ENCODE peak calls at places on chromosomes 1 and 21, in six cellular contexts. A is fibroblast of the conjunctiva, S is pancreas, T is mesenchymal stem cell, M is H4, Z is EL. Q is an unnamed sample.

GRCh38 chr1:174023438-174023837 is 1.3 kb upstream of the RC3H1 start:
- DNase-seq in S (no peak), T (peak; percentile 86), A (no peak), M (peak; percentile 21), Z (no peak), Q (no peak)

GRCh38 chr1:185257947-185258203 is 59.2 kb downstream of the IVNS1ABP start:
- DNase-seq in A (no peak), Z (no peak), S (no peak), T (no peak), M (no peak), Q (no peak)

GRCh38 chr1:196034080-196034706 is 574.0 kb downstream of the KCNT2 start:
- DNase-seq in T (no peak), Z (peak; percentile 25), A (no peak), M (no peak), S (no peak), Q (no peak)

GRCh38 chr1:209585672-209586071 is 2.2 kb downstream of the CAMK1G start:
- DNase-seq in A (no peak), S (peak; percentile 53), T (peak; percentile 80), M (no peak), Z (peak; percentile 61), Q (peak; percentile 88)

GRCh38 chr1:202009326-202010031 is 908 bp upstream of the ELF3 start:
- DNase-seq in M (peak; percentile 65), T (peak; percentile 78), Z (peak; percentile 84), S (peak; percentile 79), A (peak; percentile 63), Q (peak; percentile 84)

GRCh38 chr1:3306583-3307285 is 147.7 kb upstream of the ARHGEF16 start:
- DNase-seq in A (peak; percentile 20), Z (peak; percentile 72), T (peak; percentile 49), S (no peak), M (peak; percentile 70), Q (no peak)

GRCh38 chr1:21956720-21957552 is 19.8 kb upstream of the HSPG2 start:
- DNase-seq in T (peak; percentile 38), S (peak; percentile 94), A (no peak), M (peak; percentile 50), Z (peak; percentile 56), Q (no peak)

GRCh38 chr21:45799765-45800338 is 156.3 kb downstream of the PCBP3 start:
- DNase-seq in S (peak; percentile 22), T (no peak), A (no peak), Z (no peak), M (no peak), Q (no peak)

GRCh38 chr1:115056395-115056798 is 26.8 kb downstream of the TSHB start:
- DNase-seq in T (peak; percentile 67), A (no peak), Z (peak; percentile 95), M (no peak), S (no peak), Q (no peak)

GRCh38 chr1:40383488-40384412 is 10.2 kb downstream of the SMAP2 start:
- DNase-seq in T (peak; percentile 37), S (no peak), M (no peak), Z (peak; percentile 48), A (no peak), Q (no peak)

GRCh38 chr1:104460880-104461279 is 711.2 kb downstream of the AMY1C start:
- DNase-seq in S (no peak), T (no peak), A (no peak), M (no peak), Z (no peak), Q (no peak)

GRCh38 chr1:209883341-209883971 is 54.6 kb upstream of the SYT14 start:
- DNase-seq in T (peak; percentile 95), Z (peak; percentile 69), S (no peak), M (peak; percentile 32), A (no peak), Q (no peak)

GRCh38 chr1:201275266-201275666 is 8.0 kb upstream of the PKP1 start:
- DNase-seq in A (peak; percentile 75), Z (peak; percentile 81), T (no peak), S (no peak), M (peak; percentile 93), Q (no peak)

GRCh38 chr1:205965039-205965630 is 21.9 kb upstream of the SLC26A9 start:
- DNase-seq in Z (no peak), A (no peak), T (no peak), S (no peak), M (no peak), Q (no peak)

Q was measured in head of caudate nucleus.